ENCODE peak calls at places on chromosomes 11 and 22, in seven cellular contexts. One of them, this sample, is unnamed.

GRCh38 chr11:102347526-102348331 is 715 bp downstream of the BIRC2 start:
- DNase-seq in esophagus muscularis mucosa: no peak
- DNase-seq in substantia nigra: no peak
- DNase-seq in EL: peak
- DNase-seq in SK-MEL-5: peak
- DNase-seq in activated CD8-positive, alpha-beta memory T cell treated with anti-CD3 and anti-CD28 coated beads for 48 hours: no peak
- DNase-seq in CD8-positive, alpha-beta memory T cell: no peak
- DNase-seq in this sample: no peak

GRCh38 chr11:45407226-45407625 is 121.1 kb upstream of the SYT13 start:
- DNase-seq in esophagus muscularis mucosa: no peak
- DNase-seq in substantia nigra: no peak
- DNase-seq in EL: no peak
- DNase-seq in SK-MEL-5: no peak
- DNase-seq in activated CD8-positive, alpha-beta memory T cell treated with anti-CD3 and anti-CD28 coated beads for 48 hours: no peak
- DNase-seq in CD8-positive, alpha-beta memory T cell: no peak
- DNase-seq in this sample: no peak

GRCh38 chr11:2743427-2744110 is 43.8 kb upstream of the KCNQ1OT1 start:
- DNase-seq in esophagus muscularis mucosa: no peak
- DNase-seq in substantia nigra: no peak
- DNase-seq in EL: no peak
- DNase-seq in SK-MEL-5: no peak
- DNase-seq in activated CD8-positive, alpha-beta memory T cell treated with anti-CD3 and anti-CD28 coated beads for 48 hours: no peak
- DNase-seq in CD8-positive, alpha-beta memory T cell: peak
- DNase-seq in this sample: no peak

GRCh38 chr22:37560682-37561208 is 465 bp downstream of the CDC42EP1 start:
- DNase-seq in esophagus muscularis mucosa: no peak
- DNase-seq in substantia nigra: no peak
- DNase-seq in EL: peak
- DNase-seq in SK-MEL-5: no peak
- DNase-seq in activated CD8-positive, alpha-beta memory T cell treated with anti-CD3 and anti-CD28 coated beads for 48 hours: no peak
- DNase-seq in CD8-positive, alpha-beta memory T cell: no peak
- DNase-seq in this sample: no peak

GRCh38 chr11:44607987-44608386 is 42.5 kb downstream of the CD82 start:
- DNase-seq in esophagus muscularis mucosa: no peak
- DNase-seq in substantia nigra: no peak
- DNase-seq in EL: no peak
- DNase-seq in SK-MEL-5: no peak
- DNase-seq in activated CD8-positive, alpha-beta memory T cell treated with anti-CD3 and anti-CD28 coated beads for 48 hours: no peak
- DNase-seq in CD8-positive, alpha-beta memory T cell: no peak
- DNase-seq in this sample: no peak

GRCh38 chr22:30010789-30011405 is 69.4 kb upstream of the HORMAD2 start:
- DNase-seq in esophagus muscularis mucosa: no peak
- DNase-seq in substantia nigra: no peak
- DNase-seq in EL: no peak
- DNase-seq in SK-MEL-5: no peak
- DNase-seq in activated CD8-positive, alpha-beta memory T cell treated with anti-CD3 and anti-CD28 coated beads for 48 hours: no peak
- DNase-seq in CD8-positive, alpha-beta memory T cell: no peak
- DNase-seq in this sample: no peak

GRCh38 chr11:34214961-34215805 is 109.8 kb downstream of the NAT10 start:
- DNase-seq in esophagus muscularis mucosa: no peak
- DNase-seq in substantia nigra: no peak
- DNase-seq in EL: peak
- DNase-seq in SK-MEL-5: peak
- DNase-seq in activated CD8-positive, alpha-beta memory T cell treated with anti-CD3 and anti-CD28 coated beads for 48 hours: peak
- DNase-seq in CD8-positive, alpha-beta memory T cell: no peak
- DNase-seq in this sample: no peak

GRCh38 chr11:48006301-48006992 is 26.1 kb downstream of the PTPRJ start:
- DNase-seq in esophagus muscularis mucosa: no peak
- DNase-seq in substantia nigra: no peak
- DNase-seq in EL: peak
- DNase-seq in SK-MEL-5: no peak
- DNase-seq in activated CD8-positive, alpha-beta memory T cell treated with anti-CD3 and anti-CD28 coated beads for 48 hours: no peak
- DNase-seq in CD8-positive, alpha-beta memory T cell: no peak
- DNase-seq in this sample: no peak

GRCh38 chr11:84673753-84674152 is 953.4 kb downstream of the DLG2 start:
- DNase-seq in esophagus muscularis mucosa: no peak
- DNase-seq in substantia nigra: no peak
- DNase-seq in EL: peak
- DNase-seq in SK-MEL-5: no peak
- DNase-seq in activated CD8-positive, alpha-beta memory T cell treated with anti-CD3 and anti-CD28 coated beads for 48 hours: no peak
- DNase-seq in CD8-positive, alpha-beta memory T cell: no peak
- DNase-seq in this sample: no peak

GRCh38 chr11:69908511-69909220 is 89.5 kb upstream of the FGF3 start:
- DNase-seq in esophagus muscularis mucosa: no peak
- DNase-seq in substantia nigra: no peak
- DNase-seq in EL: no peak
- DNase-seq in SK-MEL-5: no peak
- DNase-seq in activated CD8-positive, alpha-beta memory T cell treated with anti-CD3 and anti-CD28 coated beads for 48 hours: no peak
- DNase-seq in CD8-positive, alpha-beta memory T cell: peak
- DNase-seq in this sample: no peak

GRCh38 chr11:8083871-8084281 is 2.9 kb downstream of the TUB start:
- DNase-seq in esophagus muscularis mucosa: no peak
- DNase-seq in substantia nigra: no peak
- DNase-seq in EL: no peak
- DNase-seq in SK-MEL-5: no peak
- DNase-seq in activated CD8-positive, alpha-beta memory T cell treated with anti-CD3 and anti-CD28 coated beads for 48 hours: no peak
- DNase-seq in CD8-positive, alpha-beta memory T cell: no peak
- DNase-seq in this sample: no peak

GRCh38 chr11:44992181-44992582 is 41.5 kb upstream of the TP53I11 start:
- DNase-seq in esophagus muscularis mucosa: no peak
- DNase-seq in substantia nigra: no peak
- DNase-seq in EL: no peak
- DNase-seq in SK-MEL-5: no peak
- DNase-seq in activated CD8-positive, alpha-beta memory T cell treated with anti-CD3 and anti-CD28 coated beads for 48 hours: no peak
- DNase-seq in CD8-positive, alpha-beta memory T cell: no peak
- DNase-seq in this sample: no peak

GRCh38 chr11:69000831-69001245 is 12.2 kb downstream of the MRGPRF start:
- DNase-seq in esophagus muscularis mucosa: no peak
- DNase-seq in substantia nigra: no peak
- DNase-seq in EL: peak
- DNase-seq in SK-MEL-5: peak
- DNase-seq in activated CD8-positive, alpha-beta memory T cell treated with anti-CD3 and anti-CD28 coated beads for 48 hours: no peak
- DNase-seq in CD8-positive, alpha-beta memory T cell: no peak
- DNase-seq in this sample: no peak

GRCh38 chr11:121237686-121238658 is 54.6 kb upstream of the SC5D start:
- DNase-seq in esophagus muscularis mucosa: no peak
- DNase-seq in substantia nigra: no peak
- DNase-seq in EL: no peak
- DNase-seq in SK-MEL-5: peak
- DNase-seq in activated CD8-positive, alpha-beta memory T cell treated with anti-CD3 and anti-CD28 coated beads for 48 hours: no peak
- DNase-seq in CD8-positive, alpha-beta memory T cell: no peak
- DNase-seq in this sample: no peak

GRCh38 chr22:41619979-41620645 is 731 bp downstream of the DESI1 start:
- DNase-seq in esophagus muscularis mucosa: no peak
- DNase-seq in substantia nigra: no peak
- DNase-seq in EL: peak
- DNase-seq in SK-MEL-5: peak
- DNase-seq in activated CD8-positive, alpha-beta memory T cell treated with anti-CD3 and anti-CD28 coated beads for 48 hours: peak
- DNase-seq in CD8-positive, alpha-beta memory T cell: peak
- DNase-seq in this sample: peak

GRCh38 chr22:28139993-28140392 is 220.9 kb upstream of the PITPNB start:
- DNase-seq in esophagus muscularis mucosa: no peak
- DNase-seq in substantia nigra: no peak
- DNase-seq in EL: peak
- DNase-seq in SK-MEL-5: no peak
- DNase-seq in activated CD8-positive, alpha-beta memory T cell treated with anti-CD3 and anti-CD28 coated beads for 48 hours: no peak
- DNase-seq in CD8-positive, alpha-beta memory T cell: no peak
- DNase-seq in this sample: no peak

GRCh38 chr11:106644824-106645223 is 373.5 kb downstream of the GUCY1A2 start:
- DNase-seq in esophagus muscularis mucosa: no peak
- DNase-seq in substantia nigra: no peak
- DNase-seq in EL: peak
- DNase-seq in SK-MEL-5: no peak
- DNase-seq in activated CD8-positive, alpha-beta memory T cell treated with anti-CD3 and anti-CD28 coated beads for 48 hours: no peak
- DNase-seq in CD8-positive, alpha-beta memory T cell: no peak
- DNase-seq in this sample: no peak

GRCh38 chr11:68074584-68075352 is 35.9 kb downstream of the TCIRG1 start:
- DNase-seq in esophagus muscularis mucosa: no peak
- DNase-seq in substantia nigra: no peak
- DNase-seq in EL: no peak
- DNase-seq in SK-MEL-5: no peak
- DNase-seq in activated CD8-positive, alpha-beta memory T cell treated with anti-CD3 and anti-CD28 coated beads for 48 hours: no peak
- DNase-seq in CD8-positive, alpha-beta memory T cell: no peak
- DNase-seq in this sample: no peak

GRCh38 chr11:334264-335033 is 13.8 kb upstream of the IFITM3 start:
- DNase-seq in esophagus muscularis mucosa: no peak
- DNase-seq in substantia nigra: no peak
- DNase-seq in EL: no peak
- DNase-seq in SK-MEL-5: no peak
- DNase-seq in activated CD8-positive, alpha-beta memory T cell treated with anti-CD3 and anti-CD28 coated beads for 48 hours: no peak
- DNase-seq in CD8-positive, alpha-beta memory T cell: no peak
- DNase-seq in this sample: no peak

GRCh38 chr11:123103326-123103980 is 41.5 kb upstream of the HSPA8 start:
- DNase-seq in esophagus muscularis mucosa: peak
- DNase-seq in substantia nigra: peak
- DNase-seq in EL: peak
- DNase-seq in SK-MEL-5: peak
- DNase-seq in activated CD8-positive, alpha-beta memory T cell treated with anti-CD3 and anti-CD28 coated beads for 48 hours: no peak
- DNase-seq in CD8-positive, alpha-beta memory T cell: peak
- DNase-seq in this sample: no peak

GRCh38 chr11:132862918-132863317 is 669.4 kb downstream of the OPCML start:
- DNase-seq in esophagus muscularis mucosa: no peak
- DNase-seq in substantia nigra: no peak
- DNase-seq in EL: no peak
- DNase-seq in SK-MEL-5: no peak
- DNase-seq in activated CD8-positive, alpha-beta memory T cell treated with anti-CD3 and anti-CD28 coated beads for 48 hours: no peak
- DNase-seq in CD8-positive, alpha-beta memory T cell: no peak
- DNase-seq in this sample: no peak

GRCh38 chr11:78449866-78450265 is 32.2 kb upstream of the GAB2 start:
- DNase-seq in esophagus muscularis mucosa: no peak
- DNase-seq in substantia nigra: no peak
- DNase-seq in EL: peak
- DNase-seq in SK-MEL-5: no peak
- DNase-seq in activated CD8-positive, alpha-beta memory T cell treated with anti-CD3 and anti-CD28 coated beads for 48 hours: no peak
- DNase-seq in CD8-positive, alpha-beta memory T cell: no peak
- DNase-seq in this sample: no peak

GRCh38 chr11:70782401-70782913 is 384.1 kb downstream of the CTTN start:
- DNase-seq in esophagus muscularis mucosa: no peak
- DNase-seq in substantia nigra: no peak
- DNase-seq in EL: no peak
- DNase-seq in SK-MEL-5: no peak
- DNase-seq in activated CD8-positive, alpha-beta memory T cell treated with anti-CD3 and anti-CD28 coated beads for 48 hours: no peak
- DNase-seq in CD8-positive, alpha-beta memory T cell: no peak
- DNase-seq in this sample: no peak

GRCh38 chr11:28470180-28470579 is 362.0 kb downstream of the METTL15 start:
- DNase-seq in esophagus muscularis mucosa: no peak
- DNase-seq in substantia nigra: no peak
- DNase-seq in EL: no peak
- DNase-seq in SK-MEL-5: no peak
- DNase-seq in activated CD8-positive, alpha-beta memory T cell treated with anti-CD3 and anti-CD28 coated beads for 48 hours: no peak
- DNase-seq in CD8-positive, alpha-beta memory T cell: no peak
- DNase-seq in this sample: no peak

GRCh38 chr11:108669711-108670110 is 4.8 kb downstream of the DDX10 start:
- DNase-seq in esophagus muscularis mucosa: no peak
- DNase-seq in substantia nigra: no peak
- DNase-seq in EL: no peak
- DNase-seq in SK-MEL-5: no peak
- DNase-seq in activated CD8-positive, alpha-beta memory T cell treated with anti-CD3 and anti-CD28 coated beads for 48 hours: no peak
- DNase-seq in CD8-positive, alpha-beta memory T cell: no peak
- DNase-seq in this sample: no peak

GRCh38 chr22:49019737-49020136 is 807.9 kb downstream of the BRD1 start:
- DNase-seq in esophagus muscularis mucosa: no peak
- DNase-seq in substantia nigra: no peak
- DNase-seq in EL: no peak
- DNase-seq in SK-MEL-5: no peak
- DNase-seq in activated CD8-positive, alpha-beta memory T cell treated with anti-CD3 and anti-CD28 coated beads for 48 hours: no peak
- DNase-seq in CD8-positive, alpha-beta memory T cell: peak
- DNase-seq in this sample: no peak

GRCh38 chr11:70088735-70089250 is 10.7 kb downstream of the ANO1 start:
- DNase-seq in esophagus muscularis mucosa: no peak
- DNase-seq in substantia nigra: no peak
- DNase-seq in EL: no peak
- DNase-seq in SK-MEL-5: no peak
- DNase-seq in activated CD8-positive, alpha-beta memory T cell treated with anti-CD3 and anti-CD28 coated beads for 48 hours: no peak
- DNase-seq in CD8-positive, alpha-beta memory T cell: no peak
- DNase-seq in this sample: no peak

GRCh38 chr11:64599698-64600211 is 8.7 kb downstream of the SLC22A12 start:
- DNase-seq in esophagus muscularis mucosa: no peak
- DNase-seq in substantia nigra: no peak
- DNase-seq in EL: no peak
- DNase-seq in SK-MEL-5: no peak
- DNase-seq in activated CD8-positive, alpha-beta memory T cell treated with anti-CD3 and anti-CD28 coated beads for 48 hours: no peak
- DNase-seq in CD8-positive, alpha-beta memory T cell: no peak
- DNase-seq in this sample: no peak

GRCh38 chr11:86608251-86608799 is 64.1 kb downstream of the ME3 start:
- DNase-seq in esophagus muscularis mucosa: peak
- DNase-seq in substantia nigra: no peak
- DNase-seq in EL: peak
- DNase-seq in SK-MEL-5: peak
- DNase-seq in activated CD8-positive, alpha-beta memory T cell treated with anti-CD3 and anti-CD28 coated beads for 48 hours: no peak
- DNase-seq in CD8-positive, alpha-beta memory T cell: no peak
- DNase-seq in this sample: no peak

GRCh38 chr22:35348703-35349102 is 32.2 kb upstream of the HMOX1 start:
- DNase-seq in esophagus muscularis mucosa: no peak
- DNase-seq in substantia nigra: no peak
- DNase-seq in EL: no peak
- DNase-seq in SK-MEL-5: no peak
- DNase-seq in activated CD8-positive, alpha-beta memory T cell treated with anti-CD3 and anti-CD28 coated beads for 48 hours: no peak
- DNase-seq in CD8-positive, alpha-beta memory T cell: no peak
- DNase-seq in this sample: no peak

GRCh38 chr22:27212617-27213177 is 555.3 kb downstream of the MIAT start:
- DNase-seq in esophagus muscularis mucosa: peak
- DNase-seq in substantia nigra: no peak
- DNase-seq in EL: peak
- DNase-seq in SK-MEL-5: peak
- DNase-seq in activated CD8-positive, alpha-beta memory T cell treated with anti-CD3 and anti-CD28 coated beads for 48 hours: no peak
- DNase-seq in CD8-positive, alpha-beta memory T cell: no peak
- DNase-seq in this sample: no peak

This sample was measured in activated effector memory CD4-positive, alpha-beta T cell treated with Interleukin-2 at 50 U/mL for 16 hours.